ENCODE peak calls at places on chromosomes 6 and 20, in eight cellular contexts. M is substantia nigra; D is T-helper 1 cell; R is upper lobe of right lung; C is left cardiac atrium; A is NCI-H1694; I is activated T-cell treated with anti-CD3 and anti-CD28 coated beads, Interleukin-2, amount 50 U/mL, for 4 hours; V is left ventricle myocardium superior. F is an unnamed sample.

GRCh38 chr6:54115966-54116365 is 4.7 kb downstream of the MLIP start:
- DNase-seq in R (no peak), M (no peak), V (no peak), D (no peak), I (no peak), C (no peak), A (no peak), F (no peak)

GRCh38 chr6:142867988-142868818 is 76.8 kb downstream of the HIVEP2 start:
- DNase-seq in I (no peak), R (no peak), A (no peak), V (no peak), C (no peak), M (no peak), D (no peak), F (peak; percentile 98)

GRCh38 chr6:27176096-27176495 is 71.4 kb upstream of the PRSS16 start:
- DNase-seq in I (no peak), C (no peak), R (no peak), V (no peak), M (no peak), D (no peak), A (no peak), F (no peak)

GRCh38 chr6:126607281-126607680 is 267.4 kb downstream of the CENPW start:
- DNase-seq in R (no peak), A (no peak), V (no peak), M (no peak), C (no peak), I (no peak), D (no peak), F (no peak)

GRCh38 chr20:57879437-57880115 is 169.8 kb upstream of the PMEPA1 start:
- DNase-seq in D (no peak), I (no peak), V (peak; percentile 58), R (no peak), C (no peak), M (no peak), A (no peak), F (no peak)

GRCh38 chr20:63035284-63036185 is 28.8 kb upstream of the BHLHE23 start:
- DNase-seq in A (no peak), C (no peak), D (no peak), R (peak; percentile 60), M (no peak), V (peak; percentile 20), I (no peak), F (no peak)

GRCh38 chr20:31475032-31475431 is at the start of the genes DEFB124 and REM1:
- DNase-seq in R (peak; percentile 64), C (peak; percentile 73), V (peak; percentile 79), I (no peak), M (no peak), A (no peak), D (no peak), F (no peak)

GRCh38 chr6:21997414-21998037 is 299.3 kb downstream of the PRL start:
- DNase-seq in M (no peak), R (no peak), I (no peak), V (no peak), C (no peak), D (no peak), A (peak; percentile 60), F (peak; percentile 51)

GRCh38 chr6:147201885-147202515 is 2.2 kb upstream of the STXBP5 start:
- DNase-seq in C (no peak), I (no peak), M (no peak), V (peak; percentile 27), R (no peak), A (no peak), D (no peak), F (peak; percentile 74)

F was measured in dermis blood vessel endothelial cell.